ENCODE peak calls at places on chromosome 22, in ten cellular contexts. R is fibroblast of lung, E is choroid plexus epithelial cell, V is kidney, B is AG04449, J is esophagus squamous epithelium, Y is GM06990, T is cardiac fibroblast, C is A549, F is PC-3. I is an unnamed sample.

GRCh38 chr22:50049299-50050195 is 8.6 kb downstream of the TTLL8 start:
- DNase-seq in R (no peak), E (no peak), V (peak), B (no peak), J (no peak), Y (no peak), T (no peak), C (no peak), F (no peak), I (no peak)

GRCh38 chr22:34150023-34150422 is 229.7 kb upstream of the LARGE1 start:
- DNase-seq in R (no peak), E (no peak), V (no peak), B (no peak), J (no peak), Y (no peak), T (no peak), C (no peak), F (no peak), I (no peak)

GRCh38 chr22:35837328-35837727 is 119.7 kb downstream of the APOL5 start:
- DNase-seq in R (peak), E (no peak), V (no peak), B (no peak), J (no peak), Y (no peak), T (peak), C (no peak), F (no peak), I (no peak)

GRCh38 chr22:50298937-50299656 is 8.3 kb downstream of the PLXNB2 start:
- DNase-seq in R (peak), E (no peak), V (no peak), B (no peak), J (no peak), Y (no peak), T (no peak), C (no peak), F (no peak), I (no peak)

GRCh38 chr22:46749682-46750529 is 11.9 kb upstream of the CERK start:
- DNase-seq in R (no peak), E (no peak), V (peak), B (no peak), J (no peak), Y (no peak), T (no peak), C (no peak), F (no peak), I (no peak)

GRCh38 chr22:43039800-43040199 is 24.9 kb upstream of the PACSIN2 start:
- DNase-seq in R (no peak), E (no peak), V (no peak), B (no peak), J (no peak), Y (no peak), T (no peak), C (no peak), F (no peak), I (no peak)

GRCh38 chr22:38850941-38851849 is 7.4 kb upstream of the NPTXR start:
- DNase-seq in R (peak), E (peak), V (peak), B (no peak), J (no peak), Y (no peak), T (peak), C (peak), F (peak), I (no peak)

GRCh38 chr22:32444068-32444467 is 20.2 kb downstream of the BPIFC start:
- DNase-seq in R (no peak), E (peak), V (no peak), B (no peak), J (no peak), Y (no peak), T (peak), C (peak), F (peak), I (peak)

GRCh38 chr22:37018815-37019308 is 385 bp downstream of the TST start:
- DNase-seq in R (peak), E (peak), V (peak), B (no peak), J (no peak), Y (no peak), T (peak), C (peak), F (peak), I (no peak)

GRCh38 chr22:39077513-39077840 is 402 bp downstream of the APOBEC3G start:
- DNase-seq in R (no peak), E (no peak), V (no peak), B (no peak), J (no peak), Y (no peak), T (no peak), C (no peak), F (no peak), I (no peak)

GRCh38 chr22:37431366-37431765 is 4.1 kb upstream of the ELFN2 start:
- DNase-seq in R (no peak), E (no peak), V (no peak), B (no peak), J (no peak), Y (no peak), T (no peak), C (peak), F (peak), I (no peak)

GRCh38 chr22:26447594-26448329 is 18.7 kb downstream of the ASPHD2 start:
- DNase-seq in R (no peak), E (no peak), V (no peak), B (no peak), J (no peak), Y (no peak), T (no peak), C (no peak), F (no peak), I (no peak)

GRCh38 chr22:49752598-49753091 is 75.0 kb downstream of the BRD1 start:
- DNase-seq in R (no peak), E (no peak), V (no peak), B (no peak), J (no peak), Y (no peak), T (no peak), C (no peak), F (no peak), I (no peak)

GRCh38 chr22:50016308-50016987 is 3.9 kb upstream of the IL17REL start:
- DNase-seq in R (no peak), E (no peak), V (peak), B (no peak), J (no peak), Y (no peak), T (no peak), C (no peak), F (no peak), I (no peak)

GRCh38 chr22:49617264-49617663 is 210.4 kb downstream of the BRD1 start:
- DNase-seq in R (no peak), E (no peak), V (no peak), B (no peak), J (no peak), Y (no peak), T (no peak), C (no peak), F (no peak), I (no peak)

GRCh38 chr22:32695451-32695891 is 106.0 kb upstream of the TIMP3 start:
- DNase-seq in R (peak), E (peak), V (no peak), B (peak), J (no peak), Y (no peak), T (peak), C (peak), F (peak), I (no peak)

GRCh38 chr22:22902247-22902962 is 14.8 kb downstream of the IGLL5 start:
- DNase-seq in R (no peak), E (no peak), V (no peak), B (no peak), J (no peak), Y (peak), T (no peak), C (no peak), F (no peak), I (no peak)

GRCh38 chr22:40567106-40567505 is 69.4 kb downstream of the MRTFA start:
- DNase-seq in R (no peak), E (peak), V (no peak), B (peak), J (no peak), Y (no peak), T (no peak), C (no peak), F (peak), I (no peak)

GRCh38 chr22:25875461-25875860 is 133.5 kb downstream of the MYO18B start:
- DNase-seq in R (no peak), E (no peak), V (no peak), B (no peak), J (no peak), Y (no peak), T (no peak), C (no peak), F (no peak), I (no peak)

GRCh38 chr22:23399367-23400285 is 180.5 kb downstream of the IGLL1 start:
- DNase-seq in R (no peak), E (no peak), V (peak), B (no peak), J (no peak), Y (no peak), T (no peak), C (no peak), F (no peak), I (no peak)

GRCh38 chr22:25564979-25565677 is 653 bp downstream of the GRK3 start:
- DNase-seq in R (no peak), E (peak), V (peak), B (no peak), J (no peak), Y (peak), T (no peak), C (peak), F (no peak), I (no peak)

GRCh38 chr22:40436460-40437431 is 66.4 kb downstream of the SGSM3 start:
- DNase-seq in R (peak), E (peak), V (no peak), B (no peak), J (no peak), Y (peak), T (peak), C (peak), F (peak), I (peak)

GRCh38 chr22:43295173-43295572 is 48.0 kb downstream of the SCUBE1 start:
- DNase-seq in R (no peak), E (no peak), V (no peak), B (no peak), J (no peak), Y (no peak), T (no peak), C (no peak), F (no peak), I (no peak)

GRCh38 chr22:22395230-22395629 is 113.3 kb downstream of the ZNF280B start:
- DNase-seq in R (no peak), E (no peak), V (no peak), B (no peak), J (no peak), Y (no peak), T (no peak), C (no peak), F (no peak), I (no peak)

GRCh38 chr22:29031236-29031982 is 30.2 kb downstream of the C22orf31 start:
- DNase-seq in R (peak), E (peak), V (peak), B (peak), J (no peak), Y (no peak), T (peak), C (peak), F (peak), I (no peak)

GRCh38 chr22:39745789-39746188 is 147.8 kb downstream of the ENTHD1 start:
- DNase-seq in R (no peak), E (no peak), V (no peak), B (no peak), J (no peak), Y (peak), T (no peak), C (no peak), F (no peak), I (peak)

GRCh38 chr22:22721681-22722309 is 77.4 kb downstream of the GGTLC2 start:
- DNase-seq in R (peak), E (peak), V (no peak), B (peak), J (no peak), Y (no peak), T (peak), C (no peak), F (peak), I (no peak)

GRCh38 chr22:43711681-43712080 is 100.4 kb downstream of the EFCAB6 start:
- DNase-seq in R (no peak), E (no peak), V (no peak), B (no peak), J (no peak), Y (no peak), T (no peak), C (no peak), F (no peak), I (no peak)

GRCh38 chr22:32897400-32897799 is 95.9 kb downstream of the TIMP3 start:
- DNase-seq in R (no peak), E (peak), V (no peak), B (peak), J (no peak), Y (no peak), T (no peak), C (no peak), F (no peak), I (no peak)

GRCh38 chr22:37752189-37753061 is 55.3 kb upstream of the GCAT start:
- DNase-seq in R (peak), E (peak), V (peak), B (peak), J (peak), Y (no peak), T (peak), C (peak), F (peak), I (no peak)

GRCh38 chr22:47372111-47372581 is 609.7 kb downstream of the TBC1D22A start:
- DNase-seq in R (no peak), E (no peak), V (peak), B (no peak), J (no peak), Y (no peak), T (no peak), C (no peak), F (no peak), I (no peak)

GRCh38 chr22:36245805-36246356 is 6.6 kb upstream of the APOL2 start:
- DNase-seq in R (no peak), E (no peak), V (no peak), B (no peak), J (no peak), Y (no peak), T (no peak), C (no peak), F (no peak), I (no peak)

GRCh38 chr22:35154937-35155387 is 89.0 kb downstream of the ISX start:
- DNase-seq in R (peak), E (peak), V (no peak), B (no peak), J (no peak), Y (no peak), T (peak), C (peak), F (peak), I (peak)

GRCh38 chr22:37274380-37274862 is 7.9 kb upstream of the CYTH4 start:
- DNase-seq in R (no peak), E (no peak), V (peak), B (no peak), J (no peak), Y (peak), T (no peak), C (no peak), F (no peak), I (no peak)

GRCh38 chr22:49349181-49349835 is 478.4 kb downstream of the BRD1 start:
- DNase-seq in R (no peak), E (no peak), V (peak), B (no peak), J (no peak), Y (no peak), T (no peak), C (no peak), F (no peak), I (no peak)

GRCh38 chr22:22753526-22754267 is 109.3 kb downstream of the GGTLC2 start:
- DNase-seq in R (peak), E (peak), V (peak), B (no peak), J (no peak), Y (peak), T (peak), C (peak), F (peak), I (peak)

GRCh38 chr22:46777609-46777970 is 15.1 kb downstream of the TBC1D22A start:
- DNase-seq in R (no peak), E (no peak), V (peak), B (no peak), J (no peak), Y (peak), T (no peak), C (no peak), F (no peak), I (peak)

GRCh38 chr22:26563022-26563421 is 26.9 kb downstream of the TPST2 start:
- DNase-seq in R (no peak), E (no peak), V (no peak), B (no peak), J (no peak), Y (no peak), T (no peak), C (peak), F (no peak), I (no peak)

GRCh38 chr22:27689664-27690063 is 111.9 kb downstream of the MN1 start:
- DNase-seq in R (no peak), E (no peak), V (no peak), B (no peak), J (no peak), Y (no peak), T (no peak), C (no peak), F (no peak), I (no peak)

GRCh38 chr22:27687984-27688545 is 113.5 kb downstream of the MN1 start:
- DNase-seq in R (no peak), E (peak), V (peak), B (no peak), J (no peak), Y (no peak), T (no peak), C (peak), F (no peak), I (no peak)

GRCh38 chr22:27690596-27690995 is 111.0 kb downstream of the MN1 start:
- DNase-seq in R (no peak), E (no peak), V (no peak), B (no peak), J (no peak), Y (no peak), T (no peak), C (no peak), F (no peak), I (no peak)

GRCh38 chr22:27697888-27698287 is 103.7 kb downstream of the MN1 start:
- DNase-seq in R (no peak), E (no peak), V (no peak), B (no peak), J (no peak), Y (no peak), T (no peak), C (no peak), F (no peak), I (no peak)

GRCh38 chr22:27692243-27692642 is 109.3 kb downstream of the MN1 start:
- DNase-seq in R (no peak), E (peak), V (no peak), B (no peak), J (no peak), Y (no peak), T (no peak), C (no peak), F (no peak), I (no peak)
- TF ChIP-seq CTCF in R (no peak), E (peak), V (no peak), B (no peak), J (no peak), Y (no peak), T (peak), C (no peak), F (no peak), I (no peak)

GRCh38 chr22:19766506-19767426 is 6.2 kb downstream of the TBX1 start:
- DNase-seq in R (no peak), E (no peak), V (peak), B (no peak), J (no peak), Y (peak), T (no peak), C (no peak), F (no peak), I (peak)
- TF ChIP-seq CTCF in R (no peak), E (peak), V (no peak), B (no peak), J (peak), Y (peak), T (peak), C (no peak), F (no peak), I (peak)

GRCh38 chr22:41597635-41597953 is 8.0 kb upstream of the PMM1 start:
- DNase-seq in R (no peak), E (no peak), V (peak), B (no peak), J (no peak), Y (no peak), T (no peak), C (no peak), F (no peak), I (no peak)

GRCh38 chr22:41595703-41596102 is 6.1 kb upstream of the PMM1 start:
- DNase-seq in R (no peak), E (no peak), V (peak), B (no peak), J (no peak), Y (no peak), T (no peak), C (no peak), F (no peak), I (no peak)

GRCh38 chr22:41598891-41599635 is 9.4 kb upstream of the PMM1 start:
- DNase-seq in R (no peak), E (no peak), V (peak), B (no peak), J (no peak), Y (no peak), T (no peak), C (no peak), F (no peak), I (no peak)

GRCh38 chr22:41596776-41597634 is 7.4 kb upstream of the PMM1 start:
- DNase-seq in R (peak), E (peak), V (peak), B (no peak), J (no peak), Y (peak), T (peak), C (peak), F (peak), I (no peak)

DNA sequence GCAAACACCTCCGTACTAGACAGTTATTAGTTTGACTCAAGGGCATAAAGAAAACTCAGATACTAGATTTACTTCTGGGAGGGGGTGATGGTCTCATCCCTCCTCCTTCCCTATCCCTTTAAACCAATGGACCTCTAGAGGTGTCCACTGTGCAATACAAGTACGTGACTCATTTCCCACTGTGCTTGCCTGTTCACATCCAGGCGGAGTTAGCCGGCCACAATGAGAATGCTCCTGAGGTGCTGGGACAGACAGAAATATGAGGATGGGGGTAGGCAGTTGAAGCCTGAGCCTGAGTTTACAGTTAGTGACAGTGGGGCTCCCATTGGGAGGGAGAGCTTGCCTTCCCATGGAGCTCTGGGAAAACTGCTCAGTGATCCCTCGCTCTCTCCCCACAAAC is 8.4 kb upstream of the PMM1 start:
- DNase-seq in R (peak), E (peak), V (peak), B (no peak), J (no peak), Y (no peak), T (peak), C (no peak), F (peak), I (no peak)
- TF ChIP-seq CTCF in R (peak), E (peak), V (no peak), B (no peak), J (no peak), Y (no peak), T (no peak), C (no peak), F (no peak), I (no peak)

GRCh38 chr22:19495562-19496323 is 16.0 kb downstream of the CDC45 start:
- DNase-seq in R (peak), E (peak), V (no peak), B (no peak), J (no peak), Y (no peak), T (peak), C (peak), F (peak), I (no peak)
- TF ChIP-seq CTCF in R (peak), E (peak), V (peak), B (peak), J (peak), Y (peak), T (peak), C (no peak), F (peak), I (peak)

GRCh38 chr22:30390974-30391691 is 3.9 kb upstream of the RNF215 start:
- DNase-seq in R (peak), E (peak), V (peak), B (no peak), J (no peak), Y (peak), T (peak), C (peak), F (peak), I (peak)
- TF ChIP-seq CTCF in R (peak), E (peak), V (peak), B (peak), J (peak), Y (peak), T (peak), C (peak), F (peak), I (peak)

GRCh38 chr22:30381250-30381649 is 6.0 kb downstream of the RNF215 start:
- DNase-seq in R (no peak), E (no peak), V (no peak), B (no peak), J (no peak), Y (no peak), T (no peak), C (no peak), F (no peak), I (no peak)
- TF ChIP-seq CTCF in R (no peak), E (no peak), V (no peak), B (no peak), J (no peak), Y (no peak), T (no peak), C (no peak), F (no peak), I (no peak)